ENCODE peak calls at places on chromosomes 11 and 22, in eight cellular contexts. One of them, this sample, is unnamed.
A peak's percentile ranks its signal among the peaks of the same experiment; 100 is the strongest.

GRCh38 chr22:43007519-43008102 is 7.3 kb downstream of the PACSIN2 start:
- DNase-seq in GM12865: no peak
- DNase-seq in astrocyte of the spinal cord: peak; percentile 57
- DNase-seq in GM13977: no peak
- DNase-seq in adrenal gland: peak; percentile 60
- DNase-seq in foreskin fibroblast: peak; percentile 77
- DNase-seq in WTC11: no peak
- DNase-seq in cardiac muscle cell: peak; percentile 55
- DNase-seq in this sample: peak; percentile 17

GRCh38 chr11:128288368-128288767 is 299.0 kb downstream of the ETS1 start:
- DNase-seq in astrocyte of the spinal cord: no peak
- DNase-seq in GM13977: no peak
- DNase-seq in cardiac muscle cell: peak; percentile 62
- DNase-seq in adrenal gland: no peak
- DNase-seq in GM12865: no peak
- DNase-seq in foreskin fibroblast: peak; percentile 41
- DNase-seq in WTC11: no peak
- DNase-seq in this sample: no peak

GRCh38 chr22:33962409-33962808 is 42.1 kb upstream of the LARGE1 start:
- DNase-seq in foreskin fibroblast: no peak
- DNase-seq in GM12865: no peak
- DNase-seq in adrenal gland: no peak
- DNase-seq in WTC11: no peak
- DNase-seq in GM13977: no peak
- DNase-seq in cardiac muscle cell: no peak
- DNase-seq in astrocyte of the spinal cord: no peak
- DNase-seq in this sample: no peak

GRCh38 chr11:44536779-44537516 is 28.5 kb upstream of the CD82 start:
- DNase-seq in GM12865: no peak
- DNase-seq in adrenal gland: peak; percentile 19
- DNase-seq in astrocyte of the spinal cord: no peak
- DNase-seq in GM13977: no peak
- DNase-seq in WTC11: no peak
- DNase-seq in cardiac muscle cell: no peak
- DNase-seq in foreskin fibroblast: no peak
- DNase-seq in this sample: no peak

GRCh38 chr11:111422494-111423249 is 43.6 kb upstream of the POU2AF1 start:
- DNase-seq in foreskin fibroblast: peak; percentile 61
- DNase-seq in astrocyte of the spinal cord: peak; percentile 23
- DNase-seq in WTC11: peak; percentile 87
- DNase-seq in adrenal gland: peak; percentile 62
- DNase-seq in cardiac muscle cell: peak; percentile 75
- DNase-seq in GM13977: peak; percentile 46
- DNase-seq in GM12865: peak; percentile 86
- DNase-seq in this sample: peak; percentile 72

GRCh38 chr11:118785362-118785761 is 5.6 kb downstream of the DDX6 start:
- DNase-seq in astrocyte of the spinal cord: peak; percentile 32
- DNase-seq in foreskin fibroblast: peak; percentile 47
- DNase-seq in adrenal gland: no peak
- DNase-seq in cardiac muscle cell: no peak
- DNase-seq in WTC11: no peak
- DNase-seq in GM13977: no peak
- DNase-seq in GM12865: peak; percentile 21
- DNase-seq in this sample: no peak

GRCh38 chr22:49667236-49667635 is 160.4 kb downstream of the BRD1 start:
- DNase-seq in adrenal gland: no peak
- DNase-seq in WTC11: peak; percentile 12
- DNase-seq in foreskin fibroblast: no peak
- DNase-seq in cardiac muscle cell: no peak
- DNase-seq in astrocyte of the spinal cord: no peak
- DNase-seq in GM12865: no peak
- DNase-seq in GM13977: no peak
- DNase-seq in this sample: no peak

GRCh38 chr11:88411265-88411664 is 73.7 kb upstream of the CTSC start:
- DNase-seq in WTC11: no peak
- DNase-seq in GM13977: no peak
- DNase-seq in GM12865: no peak
- DNase-seq in cardiac muscle cell: no peak
- DNase-seq in astrocyte of the spinal cord: peak; percentile 92
- DNase-seq in foreskin fibroblast: peak; percentile 81
- DNase-seq in adrenal gland: no peak
- DNase-seq in this sample: no peak

GRCh38 chr22:50007057-50007511 is 5.5 kb downstream of the IL17REL start:
- DNase-seq in GM12865: no peak
- DNase-seq in cardiac muscle cell: no peak
- DNase-seq in adrenal gland: no peak
- DNase-seq in astrocyte of the spinal cord: no peak
- DNase-seq in GM13977: no peak
- DNase-seq in foreskin fibroblast: no peak
- DNase-seq in WTC11: no peak
- DNase-seq in this sample: no peak

GRCh38 chr11:67287355-67288197 is 1.5 kb upstream of the ANKRD13D start:
- DNase-seq in astrocyte of the spinal cord: no peak
- DNase-seq in GM12865: no peak
- DNase-seq in adrenal gland: no peak
- DNase-seq in foreskin fibroblast: no peak
- DNase-seq in GM13977: no peak
- DNase-seq in WTC11: no peak
- DNase-seq in cardiac muscle cell: no peak
- DNase-seq in this sample: no peak

GRCh38 chr11:108915666-108916065 is 250.8 kb downstream of the DDX10 start:
- DNase-seq in GM12865: no peak
- DNase-seq in astrocyte of the spinal cord: no peak
- DNase-seq in GM13977: no peak
- DNase-seq in foreskin fibroblast: peak; percentile 63
- DNase-seq in WTC11: no peak
- DNase-seq in cardiac muscle cell: no peak
- DNase-seq in adrenal gland: no peak
- DNase-seq in this sample: no peak

GRCh38 chr11:66976048-66976467 is 954 bp downstream of the C11orf86 start:
- DNase-seq in WTC11: peak; percentile 89
- DNase-seq in GM12865: no peak
- DNase-seq in astrocyte of the spinal cord: no peak
- DNase-seq in cardiac muscle cell: peak; percentile 57
- DNase-seq in GM13977: peak; percentile 56
- DNase-seq in foreskin fibroblast: peak; percentile 26
- DNase-seq in adrenal gland: no peak
- DNase-seq in this sample: peak; percentile 78

GRCh38 chr11:8617063-8617462 is 23.0 kb upstream of the STK33 start:
- DNase-seq in WTC11: no peak
- DNase-seq in foreskin fibroblast: no peak
- DNase-seq in adrenal gland: no peak
- DNase-seq in GM13977: no peak
- DNase-seq in GM12865: no peak
- DNase-seq in astrocyte of the spinal cord: no peak
- DNase-seq in cardiac muscle cell: peak; percentile 18
- DNase-seq in this sample: no peak

GRCh38 chr11:124402326-124402922 is 3.6 kb upstream of the OR8B3 start:
- DNase-seq in foreskin fibroblast: peak; percentile 70
- DNase-seq in adrenal gland: peak; percentile 73
- DNase-seq in GM13977: peak; percentile 73
- DNase-seq in WTC11: peak; percentile 58
- DNase-seq in GM12865: peak; percentile 68
- DNase-seq in cardiac muscle cell: peak; percentile 62
- DNase-seq in astrocyte of the spinal cord: peak; percentile 88
- DNase-seq in this sample: peak; percentile 56

GRCh38 chr11:1192741-1193325 is 30.0 kb upstream of the MUC5B start:
- DNase-seq in GM13977: no peak
- DNase-seq in cardiac muscle cell: no peak
- DNase-seq in adrenal gland: no peak
- DNase-seq in foreskin fibroblast: no peak
- DNase-seq in astrocyte of the spinal cord: no peak
- DNase-seq in WTC11: peak; percentile 9
- DNase-seq in GM12865: no peak
- DNase-seq in this sample: no peak

GRCh38 chr22:37546436-37547248 is 13.6 kb upstream of the CDC42EP1 start:
- DNase-seq in cardiac muscle cell: peak; percentile 60
- DNase-seq in adrenal gland: peak; percentile 95
- DNase-seq in astrocyte of the spinal cord: peak; percentile 87
- DNase-seq in GM12865: no peak
- DNase-seq in foreskin fibroblast: peak; percentile 78
- DNase-seq in WTC11: peak; percentile 64
- DNase-seq in GM13977: no peak
- DNase-seq in this sample: no peak

GRCh38 chr11:87439981-87440760 is 402.4 kb downstream of the TMEM135 start:
- DNase-seq in WTC11: no peak
- DNase-seq in foreskin fibroblast: peak; percentile 58
- DNase-seq in cardiac muscle cell: no peak
- DNase-seq in astrocyte of the spinal cord: no peak
- DNase-seq in GM12865: no peak
- DNase-seq in adrenal gland: no peak
- DNase-seq in GM13977: no peak
- DNase-seq in this sample: no peak

GRCh38 chr11:67438121-67438902 is 830 bp upstream of the PTPRCAP start:
- DNase-seq in GM13977: no peak
- DNase-seq in adrenal gland: no peak
- DNase-seq in GM12865: peak; percentile 85
- DNase-seq in WTC11: no peak
- DNase-seq in cardiac muscle cell: no peak
- DNase-seq in foreskin fibroblast: no peak
- DNase-seq in astrocyte of the spinal cord: no peak
- DNase-seq in this sample: peak; percentile 49

GRCh38 chr11:124738713-124739478 is 846 bp upstream of the NRGN start:
- DNase-seq in cardiac muscle cell: no peak
- DNase-seq in adrenal gland: no peak
- DNase-seq in foreskin fibroblast: no peak
- DNase-seq in WTC11: no peak
- DNase-seq in astrocyte of the spinal cord: no peak
- DNase-seq in GM13977: no peak
- DNase-seq in GM12865: no peak
- DNase-seq in this sample: no peak

GRCh38 chr11:8327761-8328192 is 64.1 kb upstream of the LMO1 start:
- DNase-seq in astrocyte of the spinal cord: no peak
- DNase-seq in WTC11: no peak
- DNase-seq in GM12865: peak; percentile 77
- DNase-seq in adrenal gland: no peak
- DNase-seq in foreskin fibroblast: no peak
- DNase-seq in GM13977: peak; percentile 85
- DNase-seq in cardiac muscle cell: no peak
- DNase-seq in this sample: no peak

GRCh38 chr11:14386895-14387480 is 28.0 kb upstream of the RRAS2 start:
- DNase-seq in foreskin fibroblast: peak; percentile 94
- DNase-seq in adrenal gland: no peak
- DNase-seq in GM12865: no peak
- DNase-seq in cardiac muscle cell: peak; percentile 37
- DNase-seq in astrocyte of the spinal cord: peak; percentile 78
- DNase-seq in WTC11: peak; percentile 53
- DNase-seq in GM13977: no peak
- DNase-seq in this sample: peak; percentile 69

GRCh38 chr11:82174610-82175009 is 559.1 kb downstream of the FAM181B start:
- DNase-seq in adrenal gland: no peak
- DNase-seq in astrocyte of the spinal cord: no peak
- DNase-seq in WTC11: peak; percentile 21
- DNase-seq in GM12865: no peak
- DNase-seq in foreskin fibroblast: no peak
- DNase-seq in cardiac muscle cell: no peak
- DNase-seq in GM13977: no peak
- DNase-seq in this sample: no peak
- TF ChIP-seq CTCF in adrenal gland: peak; percentile 4
- TF ChIP-seq CTCF in astrocyte of the spinal cord: peak; percentile 24
- TF ChIP-seq CTCF in WTC11: peak; percentile 51
- TF ChIP-seq CTCF in GM12865: peak; percentile 40
- TF ChIP-seq CTCF in foreskin fibroblast: no peak
- TF ChIP-seq CTCF in cardiac muscle cell: no peak
- TF ChIP-seq CTCF in GM13977: no peak
- TF ChIP-seq CTCF in this sample: peak; percentile 84

GRCh38 chr22:39246690-39247332 is 2.0 kb upstream of the PDGFB start:
- DNase-seq in astrocyte of the spinal cord: no peak
- DNase-seq in cardiac muscle cell: peak; percentile 56
- DNase-seq in foreskin fibroblast: no peak
- DNase-seq in adrenal gland: no peak
- DNase-seq in WTC11: no peak
- DNase-seq in GM13977: no peak
- DNase-seq in GM12865: no peak
- DNase-seq in this sample: no peak
- TF ChIP-seq CTCF in astrocyte of the spinal cord: no peak
- TF ChIP-seq CTCF in cardiac muscle cell: no peak
- TF ChIP-seq CTCF in foreskin fibroblast: no peak
- TF ChIP-seq CTCF in adrenal gland: no peak
- TF ChIP-seq CTCF in WTC11: no peak
- TF ChIP-seq CTCF in GM13977: no peak
- TF ChIP-seq CTCF in GM12865: no peak
- TF ChIP-seq CTCF in this sample: no peak

GRCh38 chr11:3808846-3809623 is 675 bp downstream of the PGAP2 start:
- DNase-seq in GM13977: peak; percentile 88
- DNase-seq in adrenal gland: no peak
- DNase-seq in foreskin fibroblast: peak; percentile 79
- DNase-seq in GM12865: peak; percentile 82
- DNase-seq in cardiac muscle cell: peak; percentile 52
- DNase-seq in WTC11: peak; percentile 37
- DNase-seq in astrocyte of the spinal cord: peak; percentile 44
- DNase-seq in this sample: no peak
- TF ChIP-seq CTCF in GM13977: peak; percentile 75
- TF ChIP-seq CTCF in adrenal gland: peak; percentile 39
- TF ChIP-seq CTCF in foreskin fibroblast: peak; percentile 31
- TF ChIP-seq CTCF in GM12865: peak; percentile 64
- TF ChIP-seq CTCF in cardiac muscle cell: peak; percentile 39
- TF ChIP-seq CTCF in WTC11: no peak
- TF ChIP-seq CTCF in astrocyte of the spinal cord: peak; percentile 30
- TF ChIP-seq CTCF in this sample: no peak

GRCh38 chr22:32380991-32381390 is 23.3 kb downstream of the RFPL3 start:
- DNase-seq in WTC11: no peak
- DNase-seq in GM12865: no peak
- DNase-seq in GM13977: no peak
- DNase-seq in astrocyte of the spinal cord: no peak
- DNase-seq in foreskin fibroblast: no peak
- DNase-seq in adrenal gland: no peak
- DNase-seq in cardiac muscle cell: no peak
- DNase-seq in this sample: no peak

GRCh38 chr22:32376681-32377080 is 19.0 kb downstream of the RFPL3 start:
- DNase-seq in astrocyte of the spinal cord: no peak
- DNase-seq in GM12865: no peak
- DNase-seq in foreskin fibroblast: no peak
- DNase-seq in WTC11: no peak
- DNase-seq in GM13977: no peak
- DNase-seq in cardiac muscle cell: no peak
- DNase-seq in adrenal gland: no peak
- DNase-seq in this sample: no peak

GRCh38 chr22:32375678-32376450 is 18.2 kb downstream of the RFPL3 start:
- DNase-seq in adrenal gland: no peak
- DNase-seq in GM12865: no peak
- DNase-seq in astrocyte of the spinal cord: no peak
- DNase-seq in WTC11: no peak
- DNase-seq in foreskin fibroblast: no peak
- DNase-seq in cardiac muscle cell: no peak
- DNase-seq in GM13977: no peak
- DNase-seq in this sample: no peak

DNA sequence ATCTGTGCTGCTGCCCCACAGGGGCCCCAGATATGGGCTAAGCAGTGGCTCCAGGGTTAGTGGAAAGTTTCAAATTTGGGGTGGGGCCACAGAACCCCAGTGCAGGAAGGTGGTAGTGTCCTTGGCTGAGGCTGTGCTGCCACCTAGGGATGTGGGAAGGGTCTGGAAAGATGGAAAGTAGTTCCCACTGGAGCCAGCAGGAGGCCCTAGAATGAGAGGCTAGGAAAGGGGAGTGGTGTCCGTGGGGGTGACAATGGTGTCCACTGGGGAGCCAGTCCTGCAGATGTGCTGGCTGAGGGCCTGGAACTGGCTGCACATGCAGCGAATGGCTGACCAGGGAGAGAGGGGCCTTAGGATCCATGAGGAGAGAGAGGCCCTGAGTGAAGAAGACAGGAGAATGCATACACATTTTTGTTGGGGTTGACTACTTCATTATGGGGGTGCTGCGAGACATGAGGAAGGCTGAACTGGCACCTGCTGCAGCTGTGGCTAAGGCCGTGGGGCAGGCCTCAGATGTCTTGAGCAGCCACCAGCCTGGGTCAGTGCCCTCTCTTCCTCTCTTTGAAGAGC is 21.1 kb downstream of the RFPL3 start:
- DNase-seq in GM12865: peak; percentile 34
- DNase-seq in astrocyte of the spinal cord: peak; percentile 11
- DNase-seq in GM13977: no peak
- DNase-seq in foreskin fibroblast: peak; percentile 31
- DNase-seq in cardiac muscle cell: peak; percentile 45
- DNase-seq in WTC11: peak; percentile 82
- DNase-seq in adrenal gland: no peak
- DNase-seq in this sample: peak; percentile 68
- TF ChIP-seq CTCF in GM12865: peak; percentile 44
- TF ChIP-seq CTCF in astrocyte of the spinal cord: peak; percentile 75
- TF ChIP-seq CTCF in GM13977: peak; percentile 31
- TF ChIP-seq CTCF in foreskin fibroblast: peak; percentile 74
- TF ChIP-seq CTCF in cardiac muscle cell: peak; percentile 67
- TF ChIP-seq CTCF in WTC11: peak; percentile 68
- TF ChIP-seq CTCF in adrenal gland: peak; percentile 27
- TF ChIP-seq CTCF in this sample: peak; percentile 71